ENCODE peak calls at places on chromosomes 5 and 9, in seven cellular contexts. V, N, G, A, L, P and R are unnamed samples.

GRCh38 chr5:65483474-65484346 is 2.0 kb upstream of the ADAMTS6 start:
- DNase-seq in V (peak; percentile 41), N (no peak), G (no peak), A (peak; percentile 48), L (no peak), P (no peak), R (no peak)

GRCh38 chr9:91119147-91119546 is 242.6 kb downstream of the AUH start:
- DNase-seq in V (no peak), N (no peak), G (no peak), A (no peak), L (no peak), P (no peak), R (no peak)

GRCh38 chr5:6403416-6403815 is 25.1 kb upstream of the MED10 start:
- DNase-seq in V (no peak), N (no peak), G (no peak), A (no peak), L (no peak), P (no peak), R (no peak)

GRCh38 chr9:110440161-110440560 is 102.5 kb upstream of the TXNDC8 start:
- DNase-seq in V (no peak), N (no peak), G (no peak), A (no peak), L (no peak), P (no peak), R (no peak)

GRCh38 chr5:134007581-134008256 is 2.9 kb upstream of the VDAC1 start:
- DNase-seq in V (no peak), N (no peak), G (no peak), A (no peak), L (no peak), P (no peak), R (no peak)

GRCh38 chr5:126812199-126812570 is 35.2 kb downstream of the LMNB1 start:
- DNase-seq in V (no peak), N (no peak), G (no peak), A (no peak), L (no peak), P (no peak), R (no peak)

GRCh38 chr9:89765211-89765610 is 160.4 kb downstream of the GADD45G start:
- DNase-seq in V (no peak), N (no peak), G (no peak), A (no peak), L (no peak), P (no peak), R (no peak)

GRCh38 chr5:157535042-157535865 is 40.3 kb downstream of the ADAM19 start:
- DNase-seq in V (no peak), N (no peak), G (no peak), A (no peak), L (no peak), P (no peak), R (no peak)

GRCh38 chr9:96408409-96409280 is 9.5 kb downstream of the ZNF367 start:
- DNase-seq in V (no peak), N (no peak), G (no peak), A (no peak), L (no peak), P (no peak), R (no peak)

GRCh38 chr9:4262735-4263141 is 37.1 kb downstream of the GLIS3 start:
- DNase-seq in V (no peak), N (no peak), G (no peak), A (no peak), L (no peak), P (no peak), R (no peak)

GRCh38 chr5:78649220-78649700 is 688 bp upstream of the LHFPL2 start:
- DNase-seq in V (no peak), N (no peak), G (no peak), A (no peak), L (no peak), P (no peak), R (no peak)

GRCh38 chr5:134845335-134845851 is 375 bp upstream of the C5orf24 start:
- DNase-seq in V (no peak), N (no peak), G (no peak), A (peak; percentile 16), L (no peak), P (no peak), R (no peak)

GRCh38 chr5:40486437-40487270 is 193.1 kb upstream of the PTGER4 start:
- DNase-seq in V (peak; percentile 74), N (no peak), G (peak; percentile 17), A (no peak), L (peak; percentile 49), P (no peak), R (no peak)

GRCh38 chr5:1013948-1014301 is 5.3 kb downstream of the NKD2 start:
- DNase-seq in V (no peak), N (no peak), G (no peak), A (no peak), L (no peak), P (no peak), R (no peak)

GRCh38 chr9:85332487-85332886 is 409.3 kb downstream of the AGTPBP1 start:
- DNase-seq in V (no peak), N (no peak), G (no peak), A (no peak), L (no peak), P (no peak), R (no peak)

GRCh38 chr9:109496126-109496707 is 1.9 kb downstream of the PTPN3 start:
- DNase-seq in V (no peak), N (no peak), G (no peak), A (no peak), L (no peak), P (no peak), R (no peak)

GRCh38 chr9:114836769-114837168 is 30.9 kb upstream of the TNFSF15 start:
- DNase-seq in V (no peak), N (no peak), G (no peak), A (no peak), L (no peak), P (no peak), R (no peak)

GRCh38 chr9:77544491-77545000 is 103.6 kb downstream of the GNA14 start:
- DNase-seq in V (no peak), N (no peak), G (no peak), A (no peak), L (no peak), P (no peak), R (no peak)

GRCh38 chr5:36355513-36355912 is 53.8 kb upstream of the RANBP3L start:
- DNase-seq in V (no peak), N (no peak), G (no peak), A (no peak), L (no peak), P (no peak), R (no peak)

GRCh38 chr5:120938604-120939003 is 474.5 kb downstream of the PRR16 start:
- DNase-seq in V (no peak), N (no peak), G (no peak), A (no peak), L (no peak), P (no peak), R (no peak)

GRCh38 chr9:104849023-104849422 is 78.9 kb downstream of the ABCA1 start:
- DNase-seq in V (no peak), N (no peak), G (no peak), A (no peak), L (no peak), P (no peak), R (no peak)

GRCh38 chr5:136089804-136090203 is 42.8 kb upstream of the SMAD5 start:
- DNase-seq in V (no peak), N (no peak), G (no peak), A (no peak), L (no peak), P (no peak), R (no peak)

GRCh38 chr5:137954131-137954879 is 65.0 kb downstream of the PKD2L2 start:
- DNase-seq in V (no peak), N (no peak), G (no peak), A (no peak), L (no peak), P (no peak), R (no peak)

GRCh38 chr5:6554812-6555211 is 78.0 kb downstream of the NSUN2 start:
- DNase-seq in V (no peak), N (no peak), G (no peak), A (no peak), L (no peak), P (no peak), R (no peak)

GRCh38 chr5:171975877-171976667 is 30.4 kb downstream of the FBXW11 start:
- DNase-seq in V (no peak), N (no peak), G (no peak), A (no peak), L (no peak), P (no peak), R (no peak)

GRCh38 chr5:73596705-73597328 is 29.2 kb upstream of the ARHGEF28 start:
- DNase-seq in V (no peak), N (no peak), G (no peak), A (no peak), L (no peak), P (no peak), R (no peak)

GRCh38 chr5:129399069-129399468 is 61.0 kb upstream of the ADAMTS19 start:
- DNase-seq in V (no peak), N (no peak), G (no peak), A (no peak), L (no peak), P (no peak), R (no peak)

GRCh38 chr9:109627042-109627441 is 128.9 kb upstream of the PTPN3 start:
- DNase-seq in V (no peak), N (no peak), G (no peak), A (no peak), L (no peak), P (no peak), R (no peak)

GRCh38 chr5:159038907-159039306 is 60.8 kb downstream of the EBF1 start:
- DNase-seq in V (no peak), N (no peak), G (no peak), A (no peak), L (no peak), P (no peak), R (no peak)

GRCh38 chr9:132733133-132733815 is 63.0 kb downstream of the GTF3C4 start:
- DNase-seq in V (no peak), N (no peak), G (no peak), A (no peak), L (no peak), P (no peak), R (no peak)